ENCODE peak calls at places on chromosome 18, in five cellular contexts. One of them, this sample, is unnamed. For H3K4me1 and H3K27me3, the result is how much of the 10 kb centered on the place peaks cover.

GRCh38 chr18:4096501-4096900 is 358.6 kb downstream of the DLGAP1 start:
- DNase-seq in mesendoderm: no peak
- DNase-seq in spleen: no peak
- DNase-seq in sigmoid colon: no peak
- DNase-seq in aorta: no peak
- DNase-seq in this sample: no peak

GRCh38 chr18:8212893-8213805 is 396.1 kb upstream of the RAB12 start:
- DNase-seq in aorta: no peak
- DNase-seq in sigmoid colon: no peak
- DNase-seq in spleen: no peak
- DNase-seq in mesendoderm: no peak
- DNase-seq in this sample: no peak

GRCh38 chr18:8045160-8045885 is 478.2 kb downstream of the PTPRM start:
- DNase-seq in sigmoid colon: no peak
- DNase-seq in mesendoderm: no peak
- DNase-seq in aorta: no peak
- DNase-seq in spleen: no peak
- DNase-seq in this sample: no peak

GRCh38 chr18:31445908-31446307 is 1.6 kb upstream of the DSG3 start:
- DNase-seq in aorta: no peak
- DNase-seq in mesendoderm: no peak
- DNase-seq in sigmoid colon: no peak
- DNase-seq in spleen: no peak
- DNase-seq in this sample: no peak

GRCh38 chr18:32200766-32201165 is 10.9 kb downstream of the MEP1B start:
- DNase-seq in mesendoderm: no peak
- DNase-seq in aorta: no peak
- DNase-seq in sigmoid colon: no peak
- DNase-seq in spleen: no peak
- DNase-seq in this sample: no peak

GRCh38 chr18:41917199-41917598 is 37.8 kb upstream of the PIK3C3 start:
- DNase-seq in mesendoderm: no peak
- DNase-seq in sigmoid colon: no peak
- DNase-seq in aorta: no peak
- DNase-seq in spleen: no peak
- DNase-seq in this sample: no peak

GRCh38 chr18:13680612-13681011 is 45.7 kb downstream of the FAM210A start:
- DNase-seq in aorta: no peak
- DNase-seq in sigmoid colon: no peak
- DNase-seq in spleen: no peak
- DNase-seq in mesendoderm: peak
- DNase-seq in this sample: peak

GRCh38 chr18:7084766-7085080 is 32.9 kb downstream of the LAMA1 start:
- DNase-seq in aorta: no peak
- DNase-seq in sigmoid colon: no peak
- DNase-seq in spleen: no peak
- DNase-seq in mesendoderm: no peak
- DNase-seq in this sample: no peak

GRCh38 chr18:78739115-78739514 is 240.5 kb upstream of the SALL3 start:
- DNase-seq in sigmoid colon: no peak
- DNase-seq in mesendoderm: no peak
- DNase-seq in spleen: peak
- DNase-seq in aorta: no peak
- DNase-seq in this sample: no peak

GRCh38 chr18:26685438-26686173 is 137.3 kb upstream of the KCTD1 start:
- DNase-seq in mesendoderm: peak
- DNase-seq in spleen: no peak
- DNase-seq in aorta: no peak
- DNase-seq in sigmoid colon: no peak
- DNase-seq in this sample: no peak

GRCh38 chr18:4130734-4131719 is 324.1 kb downstream of the DLGAP1 start:
- DNase-seq in aorta: no peak
- DNase-seq in mesendoderm: peak
- DNase-seq in sigmoid colon: no peak
- DNase-seq in spleen: no peak
- DNase-seq in this sample: no peak

GRCh38 chr18:832085-832681 is 20.1 kb upstream of the YES1 start:
- DNase-seq in spleen: peak
- DNase-seq in aorta: peak
- DNase-seq in mesendoderm: peak
- DNase-seq in sigmoid colon: no peak
- DNase-seq in this sample: peak

GRCh38 chr18:54828986-54829385 is 709 bp downstream of the RAB27B start:
- DNase-seq in sigmoid colon: no peak
- DNase-seq in spleen: no peak
- DNase-seq in aorta: no peak
- DNase-seq in mesendoderm: no peak
- DNase-seq in this sample: no peak

GRCh38 chr18:55318864-55319516 is 269.0 kb downstream of the TCF4 start:
- DNase-seq in aorta: no peak
- DNase-seq in mesendoderm: peak
- DNase-seq in sigmoid colon: no peak
- DNase-seq in spleen: no peak
- DNase-seq in this sample: no peak

GRCh38 chr18:25229080-25229479 is 122.9 kb downstream of the ZNF521 start:
- DNase-seq in mesendoderm: peak
- DNase-seq in spleen: no peak
- DNase-seq in sigmoid colon: no peak
- DNase-seq in aorta: no peak
- DNase-seq in this sample: peak

GRCh38 chr18:41754332-41754731 is 200.7 kb upstream of the PIK3C3 start:
- DNase-seq in aorta: no peak
- DNase-seq in sigmoid colon: no peak
- DNase-seq in mesendoderm: no peak
- DNase-seq in spleen: no peak
- DNase-seq in this sample: no peak

GRCh38 chr18:8688428-8688827 is 16.9 kb upstream of the MTCL1 start:
- DNase-seq in mesendoderm: no peak
- DNase-seq in spleen: no peak
- DNase-seq in sigmoid colon: no peak
- DNase-seq in aorta: no peak
- DNase-seq in this sample: no peak

GRCh38 chr18:75125359-75126331 is 83.3 kb downstream of the PTGR3 start:
- DNase-seq in spleen: peak
- DNase-seq in sigmoid colon: no peak
- DNase-seq in mesendoderm: peak
- DNase-seq in aorta: no peak
- DNase-seq in this sample: no peak

GRCh38 chr18:35010983-35011382 is 30.2 kb upstream of the MAPRE2 start:
- DNase-seq in sigmoid colon: no peak
- DNase-seq in mesendoderm: no peak
- DNase-seq in aorta: no peak
- DNase-seq in spleen: no peak
- DNase-seq in this sample: peak

GRCh38 chr18:23812566-23813440 is 123.5 kb downstream of the LAMA3 start:
- DNase-seq in aorta: no peak
- DNase-seq in sigmoid colon: no peak
- DNase-seq in mesendoderm: peak
- DNase-seq in spleen: no peak
- DNase-seq in this sample: no peak

GRCh38 chr18:57833441-57834101 is 30.5 kb upstream of the ATP8B1 start:
- DNase-seq in aorta: no peak
- DNase-seq in mesendoderm: peak
- DNase-seq in spleen: no peak
- DNase-seq in sigmoid colon: no peak
- DNase-seq in this sample: no peak

GRCh38 chr18:57004366-57005121 is 142.3 kb upstream of the BOD1L2 start:
- DNase-seq in spleen: no peak
- DNase-seq in mesendoderm: no peak
- DNase-seq in aorta: no peak
- DNase-seq in sigmoid colon: no peak
- DNase-seq in this sample: no peak

GRCh38 chr18:33116376-33116775 is 324.1 kb downstream of the CCDC178 start:
- DNase-seq in spleen: peak
- DNase-seq in sigmoid colon: no peak
- DNase-seq in aorta: no peak
- DNase-seq in mesendoderm: no peak
- DNase-seq in this sample: peak

GRCh38 chr18:40380657-40381441 is 1574.2 kb upstream of the PIK3C3 start:
- DNase-seq in spleen: no peak
- DNase-seq in mesendoderm: no peak
- DNase-seq in aorta: no peak
- DNase-seq in sigmoid colon: no peak
- DNase-seq in this sample: no peak

GRCh38 chr18:61606759-61607158 is 273.5 kb downstream of the CDH20 start:
- DNase-seq in spleen: no peak
- DNase-seq in sigmoid colon: peak
- DNase-seq in aorta: peak
- DNase-seq in mesendoderm: peak
- DNase-seq in this sample: peak

GRCh38 chr18:59697236-59697932 is at the start of gene CCBE1:
- DNase-seq in spleen: no peak
- DNase-seq in sigmoid colon: peak
- DNase-seq in aorta: no peak
- DNase-seq in mesendoderm: peak
- DNase-seq in this sample: peak

GRCh38 chr18:8507361-8507760 is 101.9 kb upstream of the RAB12 start:
- DNase-seq in aorta: no peak
- DNase-seq in sigmoid colon: peak
- DNase-seq in mesendoderm: peak
- DNase-seq in spleen: no peak
- DNase-seq in this sample: no peak

GRCh38 chr18:76686737-76687231 is 135.6 kb upstream of the ZNF236 start:
- DNase-seq in mesendoderm: peak
- DNase-seq in sigmoid colon: peak
- DNase-seq in aorta: peak
- DNase-seq in spleen: no peak
- DNase-seq in this sample: peak

GRCh38 chr18:22043837-22044236 is 125.6 kb upstream of the GATA6 start:
- DNase-seq in aorta: no peak
- DNase-seq in spleen: no peak
- DNase-seq in sigmoid colon: no peak
- DNase-seq in mesendoderm: peak
- DNase-seq in this sample: no peak

GRCh38 chr18:55280515-55280914 is 307.5 kb downstream of the TCF4 start:
- DNase-seq in mesendoderm: no peak
- DNase-seq in spleen: no peak
- DNase-seq in sigmoid colon: no peak
- DNase-seq in aorta: no peak
- DNase-seq in this sample: no peak

GRCh38 chr18:53056064-53056463 is 716.1 kb downstream of the DCC start:
- DNase-seq in spleen: no peak
- DNase-seq in sigmoid colon: no peak
- DNase-seq in aorta: no peak
- DNase-seq in mesendoderm: peak
- DNase-seq in this sample: no peak

GRCh38 chr18:28110924-28111323 is 66.0 kb downstream of the CDH2 start:
- DNase-seq in spleen: no peak
- DNase-seq in aorta: no peak
- DNase-seq in mesendoderm: no peak
- DNase-seq in sigmoid colon: no peak
- DNase-seq in this sample: peak

GRCh38 chr18:75241705-75242104 is 31.1 kb downstream of the TSHZ1 start:
- DNase-seq in aorta: no peak
- DNase-seq in spleen: no peak
- DNase-seq in mesendoderm: no peak
- DNase-seq in sigmoid colon: no peak
- DNase-seq in this sample: no peak

GRCh38 chr18:78947291-78947690 is 32.3 kb upstream of the SALL3 start:
- DNase-seq in spleen: no peak
- DNase-seq in mesendoderm: no peak
- DNase-seq in aorta: no peak
- DNase-seq in sigmoid colon: no peak
- DNase-seq in this sample: no peak

GRCh38 chr18:45321520-45321919 is 293.8 kb upstream of the SLC14A2 start:
- DNase-seq in aorta: no peak
- DNase-seq in sigmoid colon: no peak
- DNase-seq in spleen: no peak
- DNase-seq in mesendoderm: no peak
- DNase-seq in this sample: no peak

GRCh38 chr18:12000072-12000659 is 18.9 kb downstream of the IMPA2 start:
- DNase-seq in aorta: no peak
- DNase-seq in spleen: no peak
- DNase-seq in sigmoid colon: no peak
- DNase-seq in mesendoderm: no peak
- DNase-seq in this sample: no peak
- H3K4me1 ChIP-seq in aorta: under half
- H3K4me1 ChIP-seq in spleen: under half
- H3K4me1 ChIP-seq in sigmoid colon: under half
- H3K4me1 ChIP-seq in mesendoderm: under half
- H3K4me1 ChIP-seq in this sample: under half

GRCh38 chr18:37538526-37539205 is 26.9 kb downstream of the CELF4 start:
- DNase-seq in aorta: no peak
- DNase-seq in sigmoid colon: no peak
- DNase-seq in mesendoderm: peak
- DNase-seq in spleen: peak
- DNase-seq in this sample: no peak
- H3K27me3 ChIP-seq in aorta: under half
- H3K27me3 ChIP-seq in sigmoid colon: under half
- H3K27me3 ChIP-seq in mesendoderm: under half
- H3K27me3 ChIP-seq in spleen: under half
- H3K27me3 ChIP-seq in this sample: under half

DNA sequence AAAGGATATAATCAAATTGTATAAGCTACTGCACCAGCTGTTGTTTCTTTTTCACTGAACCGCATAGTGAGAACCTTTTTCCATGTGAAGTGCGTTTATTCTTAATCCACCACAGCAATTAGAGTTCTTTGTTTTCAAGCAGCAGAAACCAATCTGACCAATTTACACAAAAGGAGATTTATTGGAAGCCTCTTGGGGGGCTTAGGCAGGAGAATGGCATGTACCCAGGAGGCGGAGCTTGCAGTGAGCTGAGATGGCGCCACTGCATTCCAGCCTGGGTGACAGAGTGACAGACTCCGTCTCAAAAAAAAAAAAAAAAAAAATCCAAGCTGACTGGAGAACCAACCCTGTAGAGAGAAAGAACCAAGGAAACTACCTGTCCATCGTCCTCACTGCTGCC is 10.0 kb downstream of the ADNP2 start:
- DNase-seq in mesendoderm: peak
- DNase-seq in sigmoid colon: no peak
- DNase-seq in spleen: no peak
- DNase-seq in aorta: no peak
- DNase-seq in this sample: no peak
- H3K4me1 ChIP-seq in mesendoderm: under half
- H3K4me1 ChIP-seq in sigmoid colon: under half
- H3K4me1 ChIP-seq in spleen: under half
- H3K4me1 ChIP-seq in aorta: under half
- H3K4me1 ChIP-seq in this sample: under half

GRCh38 chr18:47793609-47794008 is 136.8 kb downstream of the SMAD2 start:
- DNase-seq in mesendoderm: no peak
- DNase-seq in spleen: no peak
- DNase-seq in aorta: no peak
- DNase-seq in sigmoid colon: no peak
- DNase-seq in this sample: no peak
- H3K27me3 ChIP-seq in mesendoderm: under half
- H3K27me3 ChIP-seq in spleen: under half
- H3K27me3 ChIP-seq in aorta: under half
- H3K27me3 ChIP-seq in sigmoid colon: under half
- H3K27me3 ChIP-seq in this sample: under half

DNA sequence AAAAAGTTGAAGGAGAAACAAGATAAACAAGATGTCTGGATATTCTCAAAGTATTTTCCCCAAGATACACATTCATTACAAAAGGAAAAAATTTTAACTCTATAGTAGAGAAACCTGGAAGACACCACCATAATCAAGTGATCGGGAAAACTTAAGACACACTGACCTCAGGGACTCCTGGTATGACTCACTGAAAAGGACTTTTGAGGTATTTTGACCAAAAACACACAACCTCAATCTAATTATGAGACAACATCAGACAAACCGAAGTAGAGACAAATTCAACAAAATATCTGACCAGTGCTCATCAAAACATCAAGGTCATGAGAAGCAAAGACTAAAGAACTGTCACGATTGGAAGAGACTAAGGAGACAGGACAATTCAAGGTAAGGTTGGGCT is 34.7 kb downstream of the LPIN2 start:
- DNase-seq in sigmoid colon: no peak
- DNase-seq in aorta: no peak
- DNase-seq in mesendoderm: no peak
- DNase-seq in spleen: no peak
- DNase-seq in this sample: no peak
- H3K4me1 ChIP-seq in sigmoid colon: half or more
- H3K4me1 ChIP-seq in aorta: under half
- H3K4me1 ChIP-seq in mesendoderm: under half
- H3K4me1 ChIP-seq in spleen: half or more
- H3K4me1 ChIP-seq in this sample: under half